ENCODE peak calls at places on chromosomes 5 and 9, in eight cellular contexts. One of them, this sample, is unnamed.

GRCh38 chr5:126234563-126235195 is 188.5 kb upstream of the GRAMD2B start:
- DNase-seq in MG63: peak; percentile 17
- DNase-seq in Panc1: peak; percentile 18
- DNase-seq in adipocyte: peak; percentile 33
- DNase-seq in NCI-H460: peak; percentile 18
- DNase-seq in GM04503: no peak
- DNase-seq in dorsolateral prefrontal cortex: no peak
- DNase-seq in amygdala: no peak
- DNase-seq in this sample: no peak

GRCh38 chr5:144684899-144685298 is 514.2 kb downstream of the KCTD16 start:
- DNase-seq in GM04503: no peak
- DNase-seq in MG63: no peak
- DNase-seq in NCI-H460: no peak
- DNase-seq in dorsolateral prefrontal cortex: no peak
- DNase-seq in adipocyte: no peak
- DNase-seq in Panc1: no peak
- DNase-seq in amygdala: no peak
- DNase-seq in this sample: no peak

GRCh38 chr5:81393783-81394718 is at the start of gene ACOT12:
- DNase-seq in adipocyte: peak; percentile 58
- DNase-seq in dorsolateral prefrontal cortex: no peak
- DNase-seq in amygdala: no peak
- DNase-seq in MG63: peak; percentile 50
- DNase-seq in GM04503: no peak
- DNase-seq in Panc1: no peak
- DNase-seq in NCI-H460: no peak
- DNase-seq in this sample: no peak

GRCh38 chr9:1442105-1442504 is 391.9 kb downstream of the DMRT2 start:
- DNase-seq in amygdala: no peak
- DNase-seq in MG63: no peak
- DNase-seq in adipocyte: no peak
- DNase-seq in GM04503: no peak
- DNase-seq in NCI-H460: no peak
- DNase-seq in Panc1: no peak
- DNase-seq in dorsolateral prefrontal cortex: no peak
- DNase-seq in this sample: no peak

GRCh38 chr9:133230093-133230492 is 21.0 kb upstream of the OBP2B start:
- DNase-seq in GM04503: no peak
- DNase-seq in dorsolateral prefrontal cortex: no peak
- DNase-seq in NCI-H460: no peak
- DNase-seq in MG63: no peak
- DNase-seq in Panc1: no peak
- DNase-seq in amygdala: no peak
- DNase-seq in adipocyte: no peak
- DNase-seq in this sample: no peak

GRCh38 chr5:35003018-35003957 is 44.5 kb downstream of the AGXT2 start:
- DNase-seq in adipocyte: peak; percentile 82
- DNase-seq in Panc1: peak; percentile 33
- DNase-seq in NCI-H460: peak; percentile 74
- DNase-seq in GM04503: no peak
- DNase-seq in dorsolateral prefrontal cortex: peak; percentile 52
- DNase-seq in amygdala: peak; percentile 2
- DNase-seq in MG63: peak; percentile 23
- DNase-seq in this sample: no peak

GRCh38 chr9:119801311-119801710 is 432.1 kb upstream of the BRINP1 start:
- DNase-seq in dorsolateral prefrontal cortex: no peak
- DNase-seq in amygdala: no peak
- DNase-seq in adipocyte: peak; percentile 10
- DNase-seq in NCI-H460: no peak
- DNase-seq in Panc1: no peak
- DNase-seq in GM04503: peak; percentile 19
- DNase-seq in MG63: peak; percentile 15
- DNase-seq in this sample: no peak

GRCh38 chr5:168477060-168477459 is 9.2 kb upstream of the RARS1 start:
- DNase-seq in Panc1: no peak
- DNase-seq in MG63: no peak
- DNase-seq in NCI-H460: no peak
- DNase-seq in GM04503: peak; percentile 7
- DNase-seq in adipocyte: peak; percentile 10
- DNase-seq in dorsolateral prefrontal cortex: no peak
- DNase-seq in amygdala: no peak
- DNase-seq in this sample: no peak

GRCh38 chr5:42586625-42587024 is 163.4 kb downstream of the GHR start:
- DNase-seq in adipocyte: no peak
- DNase-seq in NCI-H460: no peak
- DNase-seq in Panc1: no peak
- DNase-seq in GM04503: no peak
- DNase-seq in amygdala: no peak
- DNase-seq in dorsolateral prefrontal cortex: no peak
- DNase-seq in MG63: no peak
- DNase-seq in this sample: no peak

GRCh38 chr5:6551287-6551954 is 81.4 kb downstream of the NSUN2 start:
- DNase-seq in GM04503: no peak
- DNase-seq in dorsolateral prefrontal cortex: no peak
- DNase-seq in amygdala: no peak
- DNase-seq in Panc1: no peak
- DNase-seq in NCI-H460: no peak
- DNase-seq in adipocyte: no peak
- DNase-seq in MG63: peak; percentile 99
- DNase-seq in this sample: no peak

GRCh38 chr5:157335534-157336422 is 69.9 kb downstream of the CYFIP2 start:
- DNase-seq in amygdala: no peak
- DNase-seq in MG63: peak; percentile 38
- DNase-seq in dorsolateral prefrontal cortex: no peak
- DNase-seq in GM04503: peak; percentile 21
- DNase-seq in adipocyte: peak; percentile 81
- DNase-seq in Panc1: no peak
- DNase-seq in NCI-H460: no peak
- DNase-seq in this sample: no peak

GRCh38 chr5:161546463-161547301 is at the start of gene GABRB2:
- DNase-seq in amygdala: peak; percentile 16
- DNase-seq in dorsolateral prefrontal cortex: peak; percentile 81
- DNase-seq in NCI-H460: peak; percentile 15
- DNase-seq in MG63: peak; percentile 27
- DNase-seq in GM04503: no peak
- DNase-seq in adipocyte: peak; percentile 64
- DNase-seq in Panc1: no peak
- DNase-seq in this sample: peak; percentile 63

GRCh38 chr9:109734814-109735213 is 45.2 kb upstream of the PALM2AKAP2 start:
- DNase-seq in NCI-H460: no peak
- DNase-seq in adipocyte: no peak
- DNase-seq in amygdala: no peak
- DNase-seq in GM04503: no peak
- DNase-seq in dorsolateral prefrontal cortex: no peak
- DNase-seq in Panc1: no peak
- DNase-seq in MG63: no peak
- DNase-seq in this sample: no peak

GRCh38 chr5:136374638-136375037 is 9.3 kb upstream of the TRPC7 start:
- DNase-seq in adipocyte: no peak
- DNase-seq in MG63: peak; percentile 11
- DNase-seq in GM04503: no peak
- DNase-seq in NCI-H460: no peak
- DNase-seq in amygdala: no peak
- DNase-seq in dorsolateral prefrontal cortex: no peak
- DNase-seq in Panc1: no peak
- DNase-seq in this sample: no peak

This sample was measured in suprapubic skin.